ENCODE peak calls at places on chromosomes 7 and 10, in eight cellular contexts. I is endothelial cell of umbilical vein, W is H1, F is fibroblast of the aortic adventitia, E is neural progenitor cell, Z is GM10248, S is nephron progenitor cell, T is A673. G is an unnamed sample.

GRCh38 chr10:132817701-132818211 is 31.8 kb upstream of the NKX6-2 start:
- DNase-seq in I (no peak), W (no peak), S (no peak), E (no peak), Z (no peak), F (no peak), T (no peak), G (no peak)

GRCh38 chr7:47777531-47778152 is 170.6 kb downstream of the PKD1L1 start:
- DNase-seq in Z (no peak), F (no peak), S (no peak), I (no peak), W (no peak), T (no peak), E (no peak), G (no peak)

GRCh38 chr10:131451407-131452015 is 140.0 kb upstream of the TCERG1L start:
- DNase-seq in F (no peak), S (no peak), E (no peak), T (no peak), W (peak; percentile 39), Z (no peak), I (no peak), G (no peak)

GRCh38 chr10:102120987-102121738 is 995 bp upstream of the LDB1 start:
- DNase-seq in Z (no peak), S (peak; percentile 73), E (peak; percentile 89), T (peak; percentile 87), I (no peak), F (peak; percentile 82), W (peak; percentile 89), G (peak; percentile 86)

GRCh38 chr7:102165136-102165535 is 121.5 kb upstream of the SH2B2 start:
- DNase-seq in F (no peak), W (no peak), I (no peak), Z (no peak), E (no peak), T (no peak), S (no peak), G (no peak)

GRCh38 chr10:77919713-77920108 is 6.8 kb downstream of the DLG5 start:
- DNase-seq in S (no peak), T (peak; percentile 35), F (no peak), Z (no peak), I (no peak), W (no peak), E (no peak), G (peak; percentile 55)

GRCh38 chr7:155710530-155710929 is 66.1 kb downstream of the RBM33 start:
- DNase-seq in I (no peak), T (no peak), Z (no peak), F (no peak), E (no peak), S (no peak), W (no peak), G (no peak)

GRCh38 chr10:77926566-77927342 is at the start of gene DLG5:
- DNase-seq in F (peak; percentile 55), E (peak; percentile 76), S (peak; percentile 72), W (peak; percentile 68), T (peak; percentile 39), I (peak; percentile 26), Z (peak; percentile 66), G (peak; percentile 55)

GRCh38 chr10:117903854-117904253 is 142.9 kb downstream of the RAB11FIP2 start:
- DNase-seq in I (no peak), Z (no peak), S (no peak), E (no peak), W (no peak), T (no peak), F (no peak), G (no peak)

GRCh38 chr10:59805043-59805442 is 51.8 kb upstream of the MRLN start:
- DNase-seq in W (peak; percentile 61), I (no peak), S (peak; percentile 40), F (no peak), Z (no peak), T (peak; percentile 41), E (peak; percentile 54), G (peak; percentile 30)

GRCh38 chr10:86218160-86218559 is 148.4 kb downstream of the GRID1 start:
- DNase-seq in S (no peak), F (no peak), W (no peak), Z (no peak), E (no peak), T (no peak), I (no peak), G (no peak)

GRCh38 chr10:48527691-48528212 is 77.1 kb downstream of the ARHGAP22 start:
- DNase-seq in I (no peak), T (no peak), E (no peak), Z (no peak), W (no peak), S (no peak), F (no peak), G (no peak)

GRCh38 chr10:131678613-131679012 is 222.2 kb upstream of the PPP2R2D start:
- DNase-seq in W (no peak), F (no peak), T (no peak), I (no peak), S (no peak), Z (no peak), E (no peak), G (no peak)

GRCh38 chr10:74024600-74024999 is 26.7 kb downstream of the VCL start:
- DNase-seq in F (no peak), I (no peak), T (no peak), W (no peak), E (no peak), Z (no peak), S (no peak), G (no peak)

GRCh38 chr7:116097365-116098009 is 66.9 kb upstream of the TFEC start:
- DNase-seq in W (no peak), F (peak; percentile 73), T (peak; percentile 82), I (peak; percentile 89), E (no peak), Z (no peak), S (no peak), G (peak; percentile 80)

GRCh38 chr7:1585142-1585981 is 15.5 kb upstream of the PSMG3 start:
- DNase-seq in W (no peak), T (no peak), S (no peak), Z (no peak), E (no peak), F (no peak), I (no peak), G (no peak)

GRCh38 chr10:15802375-15802949 is 57.8 kb downstream of the MINDY3 start:
- DNase-seq in S (no peak), F (no peak), I (no peak), T (peak; percentile 10), E (no peak), Z (no peak), W (no peak), G (no peak)

GRCh38 chr7:27144799-27145166 is 1.3 kb upstream of the HOXA5 start:
- DNase-seq in S (peak; percentile 42), W (peak; percentile 56), F (no peak), I (no peak), E (no peak), Z (no peak), T (no peak), G (no peak)

GRCh38 chr7:101688183-101688831 is 59.2 kb upstream of the MYL10 start:
- DNase-seq in W (peak; percentile 98), S (peak; percentile 95), F (peak; percentile 59), Z (peak; percentile 92), I (peak; percentile 58), T (peak; percentile 81), E (peak; percentile 89), G (peak; percentile 66)

GRCh38 chr10:35335718-35336083 is 608 bp upstream of the CCNY start:
- DNase-seq in E (peak; percentile 42), T (peak; percentile 54), S (no peak), F (no peak), I (no peak), W (peak; percentile 52), Z (no peak), G (no peak)

GRCh38 chr7:119320316-119320715 is 952.7 kb upstream of the KCND2 start:
- DNase-seq in W (no peak), F (no peak), T (no peak), Z (no peak), E (no peak), I (no peak), S (no peak), G (no peak)
- TF ChIP-seq CTCF in W (no peak), F (no peak), T (no peak), Z (no peak), E (no peak), I (no peak), S (no peak), G (no peak)

DNA sequence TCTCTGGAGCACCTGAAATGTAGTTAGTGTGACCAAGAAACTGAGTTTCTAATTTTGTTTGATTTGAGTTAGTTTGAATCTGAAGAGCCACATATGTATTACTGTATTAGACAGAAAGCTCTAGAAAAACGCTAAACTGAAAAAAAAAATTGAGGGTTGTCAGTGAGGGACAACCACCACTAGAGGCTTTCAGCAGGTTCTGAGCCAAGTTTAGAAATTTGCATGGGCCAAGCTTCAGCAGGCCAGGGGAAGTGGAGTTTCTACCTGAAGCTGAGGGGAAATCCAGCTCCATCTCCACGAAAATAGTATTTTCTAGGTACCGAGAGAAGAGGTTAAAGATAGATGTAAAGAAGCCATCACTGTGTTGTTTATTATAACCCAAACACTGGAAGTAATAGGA is 77.9 kb upstream of the PLXNA4 start:
- DNase-seq in I (no peak), F (peak; percentile 12), E (no peak), S (no peak), Z (peak; percentile 59), T (peak; percentile 42), W (peak; percentile 40), G (peak; percentile 29)
- TF ChIP-seq CTCF in I (peak; percentile 5), F (peak; percentile 47), E (peak; percentile 37), S (peak; percentile 30), Z (peak; percentile 31), T (peak; percentile 45), W (no peak), G (peak; percentile 52)

DNA sequence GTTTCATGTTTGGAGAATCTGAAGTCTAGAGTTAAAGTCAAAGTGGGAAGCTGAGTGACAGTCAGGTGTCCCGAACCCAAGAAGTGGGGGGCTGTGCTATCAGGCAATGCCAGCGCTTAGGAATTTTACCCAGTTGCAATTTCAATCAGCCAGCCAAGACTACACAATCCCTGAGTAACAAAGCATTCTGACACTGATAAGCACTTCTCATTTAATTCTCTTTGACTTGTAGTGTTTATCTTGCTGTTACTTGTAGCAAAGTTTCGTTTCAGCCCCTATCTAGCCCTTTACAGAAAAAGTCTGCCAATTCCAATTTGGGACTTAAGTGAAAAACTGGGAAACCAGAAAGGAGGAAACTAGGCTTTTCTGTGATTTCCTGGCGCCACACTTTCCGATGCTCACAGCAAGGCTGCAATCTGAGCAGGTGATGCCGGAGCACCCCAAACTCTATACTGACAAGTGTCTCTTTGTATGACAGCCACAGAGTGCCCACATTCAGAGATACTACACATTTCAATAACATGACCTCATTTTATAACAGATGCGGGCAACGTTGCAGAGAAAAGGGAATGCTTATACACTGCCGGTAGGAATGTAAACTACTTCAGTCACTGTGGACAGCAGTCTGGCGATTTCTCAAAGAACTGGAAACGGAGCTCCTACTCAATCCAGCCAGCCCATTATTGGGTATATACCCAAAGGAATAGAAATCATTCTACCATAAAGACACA is 61.0 kb downstream of the ITIH5 start:
- DNase-seq in W (no peak), I (no peak), T (no peak), S (no peak), F (no peak), E (no peak), Z (no peak), G (peak; percentile 11)
- TF ChIP-seq CTCF in W (no peak), I (no peak), T (no peak), S (no peak), F (no peak), E (no peak), Z (no peak), G (no peak)

DNA sequence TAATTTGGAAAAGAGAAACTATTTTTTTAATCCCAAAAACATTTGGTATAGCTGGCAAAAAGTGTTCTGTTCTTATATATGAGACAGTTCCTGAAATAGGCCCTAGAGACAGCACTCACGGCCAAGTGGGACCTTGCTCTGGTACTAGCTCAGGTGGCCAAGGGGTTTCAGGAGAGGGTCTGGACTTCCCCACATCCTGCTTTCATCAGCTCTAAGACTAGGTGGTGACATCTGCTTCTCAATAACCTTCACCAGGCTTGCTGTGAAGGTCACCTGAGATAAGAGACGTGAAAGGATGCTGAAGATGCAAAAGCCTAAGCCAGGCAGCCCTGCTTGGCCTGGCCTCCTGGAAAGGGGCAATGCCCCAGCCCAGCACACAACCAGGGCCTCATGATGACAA is 40.6 kb downstream of the RBM28 start:
- DNase-seq in Z (no peak), I (no peak), E (no peak), F (no peak), S (no peak), W (no peak), T (no peak), G (no peak)
- TF ChIP-seq CTCF in Z (no peak), I (no peak), E (no peak), F (no peak), S (no peak), W (no peak), T (no peak), G (no peak)

G was measured in fibroblast of pulmonary artery.